ENCODE peak calls at places on chromosome 12, in nine cellular contexts. K, I, G, X, F, D, U, L and R are unnamed samples.

GRCh38 chr12:9363145-9363544 is 154.9 kb upstream of the PZP start:
- DNase-seq in K (no peak), I (no peak), G (no peak), X (no peak), F (no peak), D (no peak), U (no peak), L (no peak), R (no peak)

GRCh38 chr12:91381309-91381804 is 198.7 kb upstream of the DCN start:
- DNase-seq in K (peak), I (peak), G (no peak), X (peak), F (no peak), D (peak), U (no peak), L (no peak), R (no peak)

GRCh38 chr12:29148958-29149690 is at the start of gene FAR2:
- DNase-seq in K (peak), I (peak), G (peak), X (no peak), F (peak), D (peak), U (peak), L (peak), R (peak)

GRCh38 chr12:32586390-32586789 is 92.7 kb upstream of the DNM1L start:
- DNase-seq in K (no peak), I (no peak), G (no peak), X (no peak), F (no peak), D (peak), U (no peak), L (no peak), R (peak)

GRCh38 chr12:93838180-93838579 is 161.0 kb downstream of the CRADD start:
- DNase-seq in K (no peak), I (no peak), G (no peak), X (no peak), F (no peak), D (no peak), U (peak), L (no peak), R (no peak)

GRCh38 chr12:103855036-103855712 is 14.1 kb upstream of the NT5DC3 start:
- DNase-seq in K (no peak), I (no peak), G (no peak), X (peak), F (no peak), D (peak), U (no peak), L (no peak), R (no peak)

GRCh38 chr12:94676922-94677321 is 26.6 kb upstream of the TMCC3 start:
- DNase-seq in K (no peak), I (no peak), G (no peak), X (no peak), F (no peak), D (no peak), U (no peak), L (no peak), R (no peak)

GRCh38 chr12:104623920-104624319 is 167.2 kb downstream of the CHST11 start:
- DNase-seq in K (no peak), I (no peak), G (no peak), X (no peak), F (no peak), D (no peak), U (no peak), L (no peak), R (no peak)

GRCh38 chr12:30905483-30906009 is 21.0 kb upstream of the TSPAN11 start:
- DNase-seq in K (no peak), I (no peak), G (no peak), X (no peak), F (no peak), D (no peak), U (no peak), L (no peak), R (no peak)

GRCh38 chr12:55585817-55586216 is 13.5 kb downstream of the OR2AP1 start:
- DNase-seq in K (no peak), I (no peak), G (no peak), X (no peak), F (no peak), D (no peak), U (no peak), L (no peak), R (no peak)

GRCh38 chr12:78431931-78432330 is 432.6 kb upstream of the SYT1 start:
- DNase-seq in K (no peak), I (no peak), G (no peak), X (no peak), F (no peak), D (peak), U (no peak), L (no peak), R (no peak)

GRCh38 chr12:49961993-49962764 is 507 bp downstream of the AQP5 start:
- DNase-seq in K (no peak), I (no peak), G (no peak), X (no peak), F (no peak), D (no peak), U (no peak), L (no peak), R (no peak)

GRCh38 chr12:89663577-89664357 is 44.9 kb downstream of the ATP2B1 start:
- DNase-seq in K (no peak), I (no peak), G (no peak), X (no peak), F (no peak), D (peak), U (no peak), L (no peak), R (no peak)

GRCh38 chr12:72982351-72982750 is 710.2 kb downstream of the TRHDE start:
- DNase-seq in K (no peak), I (no peak), G (no peak), X (no peak), F (no peak), D (no peak), U (no peak), L (no peak), R (no peak)

GRCh38 chr12:99367181-99367580 is 280.4 kb upstream of the GARIN6 start:
- DNase-seq in K (no peak), I (no peak), G (no peak), X (no peak), F (no peak), D (no peak), U (no peak), L (no peak), R (no peak)

GRCh38 chr12:30970559-30971202 is 44.1 kb downstream of the TSPAN11 start:
- DNase-seq in K (no peak), I (no peak), G (no peak), X (no peak), F (no peak), D (no peak), U (no peak), L (no peak), R (no peak)

GRCh38 chr12:91529829-91530228 is 347.2 kb upstream of the DCN start:
- DNase-seq in K (no peak), I (no peak), G (no peak), X (no peak), F (no peak), D (peak), U (no peak), L (no peak), R (no peak)

GRCh38 chr12:47078733-47079364 is 572 bp upstream of the PCED1B start:
- DNase-seq in K (no peak), I (peak), G (peak), X (no peak), F (peak), D (no peak), U (peak), L (peak), R (no peak)

GRCh38 chr12:11686135-11686534 is 36.7 kb downstream of the ETV6 start:
- DNase-seq in K (no peak), I (no peak), G (no peak), X (no peak), F (no peak), D (no peak), U (no peak), L (no peak), R (no peak)

GRCh38 chr12:54420766-54421144 is 1.7 kb upstream of the ITGA5 start:
- DNase-seq in K (no peak), I (no peak), G (no peak), X (no peak), F (peak), D (no peak), U (no peak), L (no peak), R (no peak)
- H3K27ac ChIP-seq in K (no peak), I (peak), G (no peak), X (peak), F (peak), D (peak), U (peak), L (peak), R (no peak)

GRCh38 chr12:2309647-2310046 is 256.9 kb downstream of the CACNA1C start:
- DNase-seq in K (no peak), I (no peak), G (no peak), X (no peak), F (no peak), D (no peak), U (no peak), L (no peak), R (peak)
- H3K27ac ChIP-seq in K (no peak), I (no peak), G (no peak), X (peak), F (no peak), D (no peak), U (peak), L (no peak), R (no peak)

GRCh38 chr12:25348290-25348689 is 97.6 kb upstream of the KRAS start:
- DNase-seq in K (no peak), I (no peak), G (no peak), X (no peak), F (no peak), D (no peak), U (no peak), L (no peak), R (no peak)
- H3K27ac ChIP-seq in K (no peak), I (no peak), G (no peak), X (no peak), F (no peak), D (no peak), U (no peak), L (no peak), R (no peak)

DNA sequence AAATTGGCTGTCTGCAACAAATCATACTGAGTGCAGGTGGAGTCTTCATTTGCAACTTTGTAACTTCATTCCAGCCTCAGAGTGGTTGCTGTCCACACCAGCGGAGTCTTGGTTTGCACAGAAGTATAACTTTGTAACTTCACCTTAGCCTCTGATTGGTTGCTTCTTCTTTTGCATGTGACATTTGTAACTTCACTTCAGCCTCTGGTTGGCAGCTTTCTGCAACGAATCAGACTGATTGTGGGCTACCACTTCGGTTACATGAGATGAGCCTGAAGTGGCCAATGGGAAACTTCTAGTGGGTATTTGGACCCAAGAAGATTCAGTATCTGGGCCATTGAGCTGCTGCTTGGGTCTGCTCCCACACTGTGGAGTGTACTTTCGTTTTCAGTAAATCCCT is 17.8 kb downstream of the RASSF8 start:
- DNase-seq in K (no peak), I (no peak), G (no peak), X (no peak), F (no peak), D (no peak), U (no peak), L (no peak), R (no peak)
- H3K27ac ChIP-seq in K (no peak), I (no peak), G (no peak), X (no peak), F (no peak), D (no peak), U (no peak), L (no peak), R (no peak)

GRCh38 chr12:132852496-132852895 is 23.8 kb upstream of the GOLGA3 start:
- DNase-seq in K (no peak), I (no peak), G (no peak), X (no peak), F (no peak), D (no peak), U (no peak), L (no peak), R (no peak)
- H3K27ac ChIP-seq in K (no peak), I (no peak), G (no peak), X (no peak), F (no peak), D (no peak), U (no peak), L (no peak), R (no peak)

GRCh38 chr12:53996188-53996885 is 3.6 kb upstream of the HOXC9 start:
- DNase-seq in K (no peak), I (no peak), G (no peak), X (no peak), F (no peak), D (no peak), U (no peak), L (no peak), R (no peak)
- H3K27ac ChIP-seq in K (no peak), I (peak), G (no peak), X (no peak), F (peak), D (no peak), U (no peak), L (no peak), R (no peak)

GRCh38 chr12:53552346-53553327 is 45.4 kb upstream of the NPFF start:
- DNase-seq in K (no peak), I (no peak), G (no peak), X (no peak), F (no peak), D (no peak), U (no peak), L (no peak), R (no peak)

GRCh38 chr12:53550595-53550994 is 43.3 kb upstream of the NPFF start:
- DNase-seq in K (no peak), I (no peak), G (no peak), X (no peak), F (no peak), D (peak), U (no peak), L (no peak), R (no peak)

GRCh38 chr12:53551889-53552291 is 44.6 kb upstream of the NPFF start:
- DNase-seq in K (no peak), I (no peak), G (no peak), X (no peak), F (no peak), D (no peak), U (no peak), L (no peak), R (no peak)
- H3K27ac ChIP-seq in K (peak), I (no peak), G (no peak), X (no peak), F (no peak), D (no peak), U (peak), L (no peak), R (no peak)

GRCh38 chr12:120366884-120367251 is 2.1 kb downstream of the MSI1 start:
- DNase-seq in K (peak), I (no peak), G (no peak), X (no peak), F (no peak), D (no peak), U (no peak), L (no peak), R (no peak)
- H3K27ac ChIP-seq in K (no peak), I (no peak), G (no peak), X (no peak), F (no peak), D (no peak), U (peak), L (no peak), R (no peak)

DNA sequence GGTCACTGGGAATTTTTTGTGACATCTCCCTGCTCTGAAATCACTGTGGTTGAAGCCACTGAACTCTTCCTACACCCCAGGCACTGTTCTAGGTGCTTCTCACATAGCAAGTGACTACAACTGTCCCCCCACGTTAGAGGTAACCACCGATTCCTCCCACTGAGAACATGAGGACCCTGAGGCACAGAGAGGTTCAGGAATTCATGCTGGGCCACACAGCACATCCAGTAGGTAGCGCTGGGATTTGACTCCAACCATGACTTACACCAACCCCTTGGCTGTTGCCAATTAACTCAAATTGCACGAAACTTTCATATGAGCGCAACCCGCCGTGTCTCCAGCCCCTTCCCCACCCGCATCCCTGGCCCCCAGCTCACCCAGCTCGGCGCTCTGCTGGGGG is 105.2 kb downstream of the RFLNA start:
- DNase-seq in K (no peak), I (no peak), G (no peak), X (no peak), F (no peak), D (no peak), U (no peak), L (no peak), R (no peak)
- H3K27ac ChIP-seq in K (no peak), I (no peak), G (no peak), X (no peak), F (peak), D (no peak), U (peak), L (no peak), R (no peak)